ENCODE peak calls at places on chromosomes 3 and 15, in eight cellular contexts. A is NCI-H1930, W is pons, C is WERI-Rb-1, R is MM.1S, I is WTC11, T is mammary epithelial cell, X is dermis microvascular lymphatic vessel endothelial cell. V is an unnamed sample.

GRCh38 chr15:85603160-85603559 is 191.6 kb downstream of the KLHL25 start:
- DNase-seq in A (no peak), W (no peak), C (no peak), R (no peak), I (no peak), T (no peak), X (no peak), V (no peak)

GRCh38 chr3:169657351-169658124 is 6.0 kb downstream of the MECOM start:
- DNase-seq in A (no peak), W (no peak), C (no peak), R (no peak), I (no peak), T (no peak), X (no peak), V (no peak)

GRCh38 chr3:154023148-154023547 is 98.0 kb upstream of the ARHGEF26 start:
- DNase-seq in A (no peak), W (peak), C (no peak), R (no peak), I (no peak), T (no peak), X (no peak), V (peak)

GRCh38 chr3:52431459-52432223 is 13.3 kb downstream of the SEMA3G start:
- DNase-seq in A (no peak), W (no peak), C (no peak), R (no peak), I (no peak), T (no peak), X (no peak), V (no peak)

GRCh38 chr3:194121881-194122280 is 14.1 kb upstream of the HES1 start:
- DNase-seq in A (no peak), W (no peak), C (no peak), R (no peak), I (no peak), T (peak), X (no peak), V (peak)

GRCh38 chr3:46932455-46933225 is 43.9 kb downstream of the CCDC12 start:
- DNase-seq in A (no peak), W (no peak), C (no peak), R (no peak), I (no peak), T (no peak), X (no peak), V (no peak)

GRCh38 chr3:23659274-23659673 is 146.5 kb upstream of the UBE2E1 start:
- DNase-seq in A (no peak), W (peak), C (no peak), R (peak), I (no peak), T (no peak), X (no peak), V (no peak)

GRCh38 chr3:123397050-123397590 is 51.8 kb downstream of the ADCY5 start:
- DNase-seq in A (no peak), W (no peak), C (no peak), R (no peak), I (no peak), T (no peak), X (no peak), V (no peak)

GRCh38 chr15:88299502-88299901 is 43.0 kb upstream of the NTRK3 start:
- DNase-seq in A (no peak), W (no peak), C (peak), R (no peak), I (peak), T (no peak), X (no peak), V (no peak)

GRCh38 chr3:112633757-112634156 is 7.2 kb downstream of the CCDC80 start:
- DNase-seq in A (no peak), W (no peak), C (no peak), R (no peak), I (no peak), T (no peak), X (no peak), V (no peak)

GRCh38 chr15:58584789-58585461 is 153.1 kb downstream of the LIPC start:
- DNase-seq in A (no peak), W (no peak), C (no peak), R (no peak), I (no peak), T (no peak), X (no peak), V (no peak)

GRCh38 chr3:156174229-156174847 is 54.0 kb downstream of the KCNAB1 start:
- DNase-seq in A (no peak), W (peak), C (no peak), R (peak), I (no peak), T (peak), X (no peak), V (no peak)

GRCh38 chr3:58210761-58211477 is at the start of gene DNASE1L3:
- DNase-seq in A (no peak), W (no peak), C (no peak), R (no peak), I (no peak), T (no peak), X (no peak), V (peak)